ENCODE peak calls at places on chromosomes 5 and 9, in ten cellular contexts. H, I, U, B, W, S, M, A, R and Y are unnamed samples.
A peak's percentile ranks its signal among the peaks of the same experiment; 100 is the strongest.

GRCh38 chr5:176629853-176630680 is at the start of the genes EIF4E1B and SNCB:
- DNase-seq in S (no peak), I (peak; percentile 38), A (no peak), B (peak; percentile 70), R (no peak), U (peak; percentile 53), W (no peak), H (peak; percentile 17), M (no peak), Y (no peak)

GRCh38 chr9:8784813-8785212 is 985.2 kb upstream of the DMAC1 start:
- DNase-seq in H (no peak), W (no peak), B (no peak), I (no peak), R (no peak), S (no peak), M (no peak), U (no peak), A (no peak), Y (no peak)

GRCh38 chr9:135514342-135515082 is 6.7 kb upstream of the LCN1 start:
- DNase-seq in I (no peak), W (no peak), B (no peak), R (no peak), U (no peak), H (no peak), A (peak; percentile 62), S (no peak), M (no peak), Y (no peak)

GRCh38 chr9:128420651-128421473 is at the start of gene CERCAM:
- DNase-seq in I (peak; percentile 19), H (peak; percentile 18), A (no peak), S (no peak), W (peak; percentile 41), U (peak; percentile 60), R (peak; percentile 42), M (no peak), B (peak; percentile 61), Y (no peak)

GRCh38 chr5:142894749-142895148 is 124.6 kb downstream of the ARHGAP26 start:
- DNase-seq in S (no peak), R (no peak), I (peak; percentile 40), H (peak; percentile 57), B (no peak), U (no peak), A (no peak), M (no peak), W (no peak), Y (peak; percentile 31)

GRCh38 chr5:61051267-61051666 is 106.3 kb downstream of the NDUFAF2 start:
- DNase-seq in R (no peak), U (no peak), I (peak; percentile 69), A (no peak), W (no peak), B (no peak), H (peak; percentile 67), M (no peak), S (no peak), Y (peak; percentile 55)

GRCh38 chr9:16598316-16598715 is 272.2 kb downstream of the BNC2 start:
- DNase-seq in H (no peak), I (peak; percentile 40), A (no peak), U (no peak), W (no peak), M (no peak), B (no peak), R (no peak), S (no peak), Y (no peak)

GRCh38 chr5:43873791-43874190 is 270.8 kb downstream of the NNT start:
- DNase-seq in M (no peak), B (no peak), I (no peak), R (no peak), W (no peak), A (no peak), H (no peak), U (no peak), S (no peak), Y (no peak)

GRCh38 chr9:25678147-25678666 is at the start of gene TUSC1:
- DNase-seq in U (no peak), W (peak; percentile 54), R (peak; percentile 82), H (peak; percentile 85), B (no peak), A (peak; percentile 95), M (peak; percentile 79), I (peak; percentile 71), S (peak; percentile 51), Y (peak; percentile 90)

GRCh38 chr9:27791311-27791710 is 218.0 kb upstream of the C9orf72 start:
- DNase-seq in I (peak; percentile 12), M (no peak), A (no peak), B (no peak), H (peak; percentile 37), U (no peak), S (no peak), R (no peak), W (no peak), Y (peak; percentile 41)

GRCh38 chr5:40410231-40410861 is 269.4 kb upstream of the PTGER4 start:
- DNase-seq in M (no peak), H (peak; percentile 75), R (no peak), U (no peak), B (no peak), I (peak; percentile 93), A (no peak), S (no peak), W (no peak), Y (peak; percentile 53)

GRCh38 chr5:12017037-12017436 is 112.8 kb upstream of the CTNND2 start:
- DNase-seq in R (no peak), M (no peak), W (no peak), A (no peak), H (no peak), S (no peak), I (no peak), B (no peak), U (no peak), Y (no peak)

GRCh38 chr5:5335708-5336211 is 86.7 kb upstream of the ICE1 start:
- DNase-seq in I (peak; percentile 89), M (no peak), H (peak; percentile 91), U (no peak), R (no peak), B (no peak), W (no peak), S (no peak), A (no peak), Y (peak; percentile 15)

GRCh38 chr5:113825143-113825542 is 311.6 kb downstream of the YTHDC2 start:
- DNase-seq in U (no peak), S (no peak), I (no peak), H (no peak), A (no peak), W (no peak), B (no peak), R (no peak), M (no peak), Y (no peak)

DNA sequence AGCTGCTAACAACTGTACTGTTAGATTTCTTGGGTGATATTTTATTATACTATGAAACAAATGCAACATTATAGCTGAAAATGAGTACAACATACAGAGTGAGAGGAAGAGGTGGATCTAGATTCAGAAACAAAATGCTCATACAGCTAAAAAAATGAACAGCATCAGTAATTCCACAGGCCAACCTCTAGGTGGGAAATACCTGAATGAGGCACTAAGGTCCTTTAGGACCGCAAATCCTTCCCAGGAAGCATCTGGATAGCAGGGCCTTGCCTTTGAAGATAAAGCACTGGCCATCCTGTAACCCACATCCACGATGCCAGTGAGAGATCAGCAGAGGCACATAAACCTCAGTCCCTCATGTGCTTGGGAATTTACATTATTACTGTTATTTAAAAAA is 310.8 kb downstream of the YTHDC2 start:
- DNase-seq in S (no peak), B (no peak), U (no peak), W (no peak), H (no peak), A (no peak), R (no peak), I (no peak), M (no peak), Y (peak; percentile 11)
- TF ChIP-seq CTCF in S (no peak), B (no peak), U (peak; percentile 31), W (no peak), H (no peak), A (no peak), R (no peak), I (no peak), M (no peak), Y (no peak)

GRCh38 chr5:53071298-53071697 is 38.3 kb downstream of the MOCS2 start:
- DNase-seq in A (no peak), I (no peak), R (no peak), B (no peak), M (no peak), H (no peak), U (no peak), S (no peak), W (no peak), Y (no peak)

GRCh38 chr5:53073349-53073748 is 36.2 kb downstream of the MOCS2 start:
- DNase-seq in S (no peak), U (no peak), I (no peak), W (no peak), H (no peak), M (no peak), B (no peak), R (no peak), A (no peak), Y (no peak)

GRCh38 chr5:53067641-53068040 is 41.9 kb downstream of the MOCS2 start:
- DNase-seq in A (no peak), M (no peak), H (peak; percentile 43), I (peak; percentile 32), B (no peak), W (no peak), R (no peak), U (no peak), S (no peak), Y (peak; percentile 30)

GRCh38 chr5:53069626-53070025 is 39.9 kb downstream of the MOCS2 start:
- DNase-seq in M (no peak), U (no peak), R (no peak), A (no peak), I (peak; percentile 95), H (peak; percentile 95), B (no peak), S (no peak), W (no peak), Y (peak; percentile 71)

GRCh38 chr5:53071738-53072137 is 37.8 kb downstream of the MOCS2 start:
- DNase-seq in B (no peak), U (no peak), I (no peak), M (no peak), W (no peak), H (no peak), A (no peak), S (no peak), R (no peak), Y (no peak)
- TF ChIP-seq CTCF in B (no peak), U (no peak), I (no peak), M (no peak), W (no peak), H (no peak), A (no peak), S (no peak), R (no peak), Y (no peak)

GRCh38 chr9:83714316-83714715 is 6.6 kb upstream of the UBQLN1 start:
- DNase-seq in R (no peak), A (no peak), S (no peak), I (no peak), B (no peak), W (no peak), U (no peak), H (no peak), M (no peak), Y (no peak)
- TF ChIP-seq CTCF in R (peak; percentile 12), A (no peak), S (no peak), I (peak; percentile 37), B (peak; percentile 43), W (no peak), U (peak; percentile 38), H (peak; percentile 40), M (no peak), Y (peak; percentile 13)

DNA sequence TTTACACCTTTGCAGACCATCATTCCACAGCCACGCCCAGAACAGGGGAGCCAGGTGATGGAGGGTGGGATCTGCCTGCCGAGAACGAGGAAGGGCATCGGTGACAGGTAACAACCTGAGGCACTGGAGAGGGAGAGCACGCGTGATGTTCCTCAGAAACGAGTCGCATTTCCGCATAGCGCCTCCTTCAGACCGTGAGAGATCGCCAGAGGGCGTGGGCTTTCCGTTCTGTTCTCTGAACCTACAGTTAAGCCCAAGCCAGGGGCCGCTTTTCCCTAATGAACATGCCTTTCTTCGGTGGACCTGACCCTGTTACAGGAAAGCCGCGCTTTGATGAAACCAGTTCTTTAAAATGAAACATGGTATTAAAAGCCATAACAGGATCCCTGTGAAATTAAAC is 17.1 kb upstream of the ADAMTS2 start:
- DNase-seq in W (no peak), A (no peak), B (no peak), I (no peak), M (no peak), H (no peak), R (no peak), U (no peak), S (no peak), Y (no peak)
- TF ChIP-seq CTCF in W (no peak), A (no peak), B (no peak), I (no peak), M (no peak), H (no peak), R (no peak), U (no peak), S (no peak), Y (no peak)